ENCODE peak calls at places on chromosomes 4 and X, in ten cellular contexts. M is kidney tubule cell; N is GM03348; K is central memory CD4-positive, alpha-beta T cell; T is transverse colon; A is left lobe of liver; Y is right lobe of liver; B is stimulated activated CD4-positive, alpha-beta T cell treated with anti-CD3 and anti-CD28 coated beads, Interleukin-1b, Interleukin-23, amount 100 ng/mL, for 1 hour; X is glomerular endothelial cell; O is GM19239. F is an unnamed sample.

GRCh38 chrX:108148524-108148923 is 56.9 kb downstream of the ATG4A start:
- DNase-seq in M (no peak), B (no peak), O (no peak), N (no peak), T (no peak), A (no peak), K (no peak), X (no peak), Y (no peak), F (no peak)

GRCh38 chr4:113961322-113961698 is 18.1 kb downstream of the ARSJ start:
- DNase-seq in K (no peak), X (no peak), A (no peak), N (no peak), B (no peak), M (no peak), O (no peak), Y (no peak), T (no peak), F (no peak)

GRCh38 chr4:160510925-160511324 is 1408.0 kb downstream of the RAPGEF2 start:
- DNase-seq in T (no peak), K (no peak), Y (no peak), X (no peak), N (no peak), A (no peak), M (peak), O (no peak), B (no peak), F (no peak)

GRCh38 chrX:54473993-54474859 is 21.8 kb downstream of the FGD1 start:
- DNase-seq in M (peak), X (no peak), N (no peak), T (no peak), B (no peak), A (no peak), O (no peak), K (no peak), Y (no peak), F (no peak)

GRCh38 chr4:129545599-129546278 is 449.8 kb downstream of the C4orf33 start:
- DNase-seq in X (peak), N (no peak), M (peak), B (no peak), A (peak), O (no peak), T (peak), Y (peak), K (no peak), F (peak)

GRCh38 chr4:151599876-151600275 is 160.9 kb downstream of the GATB start:
- DNase-seq in T (no peak), B (no peak), M (no peak), N (no peak), Y (no peak), X (no peak), K (no peak), A (no peak), O (no peak), F (no peak)

GRCh38 chr4:41120297-41121217 is 93.8 kb downstream of the APBB2 start:
- DNase-seq in T (peak), N (peak), Y (peak), M (peak), B (no peak), X (no peak), O (no peak), A (peak), K (no peak), F (peak)

GRCh38 chrX:117628381-117628780 is 488.2 kb downstream of the KLHL13 start:
- DNase-seq in M (no peak), B (no peak), X (no peak), O (no peak), Y (no peak), A (no peak), K (no peak), N (no peak), T (no peak), F (no peak)

GRCh38 chr4:109559625-109559982 is 442 bp upstream of the MCUB start:
- DNase-seq in N (peak), A (no peak), Y (peak), K (no peak), O (peak), B (peak), X (no peak), M (no peak), T (peak), F (no peak)

GRCh38 chrX:2501246-2502102 is 698 bp upstream of the DHRSX start:
- DNase-seq in B (no peak), M (no peak), O (no peak), K (no peak), N (no peak), Y (peak), A (no peak), X (no peak), T (no peak), F (no peak)

GRCh38 chr4:113732923-113733527 is 28.5 kb downstream of the CAMK2D start:
- DNase-seq in B (no peak), T (no peak), A (no peak), X (no peak), O (no peak), K (no peak), M (no peak), Y (no peak), N (no peak), F (no peak)

GRCh38 chrX:21638311-21638710 is 19.8 kb downstream of the KLHL34 start:
- DNase-seq in B (no peak), Y (no peak), N (peak), T (no peak), O (no peak), A (no peak), X (no peak), M (peak), K (no peak), F (no peak)

GRCh38 chr4:127868196-127868595 is 12.5 kb upstream of the PLK4 start:
- DNase-seq in A (no peak), T (no peak), B (no peak), X (no peak), K (no peak), N (no peak), Y (no peak), O (no peak), M (no peak), F (no peak)

GRCh38 chr4:1065732-1066131 is 47.6 kb downstream of the RNF212 start:
- DNase-seq in O (no peak), A (no peak), T (no peak), M (no peak), K (no peak), Y (no peak), X (no peak), N (no peak), B (no peak), F (no peak)

GRCh38 chr4:182190306-182190705 is 52.9 kb upstream of the TENM3 start:
- DNase-seq in B (no peak), Y (no peak), N (no peak), X (no peak), T (no peak), A (no peak), K (no peak), M (no peak), O (no peak), F (no peak)

GRCh38 chrX:136205882-136206281 is 45.3 kb downstream of the MAP7D3 start:
- DNase-seq in B (no peak), M (no peak), A (no peak), Y (no peak), K (no peak), T (no peak), N (no peak), O (no peak), X (no peak), F (no peak)

GRCh38 chr4:127555106-127555505 is 77.7 kb upstream of the INTU start:
- DNase-seq in X (no peak), K (no peak), Y (no peak), A (no peak), T (no peak), B (no peak), N (no peak), M (peak), O (no peak), F (no peak)

GRCh38 chr4:16264798-16265197 is 38.5 kb upstream of the TAPT1 start:
- DNase-seq in X (peak), M (peak), O (peak), A (no peak), B (no peak), N (peak), K (peak), Y (no peak), T (no peak), F (no peak)

GRCh38 chr4:7771056-7771455 is 168.6 kb downstream of the AFAP1 start:
- DNase-seq in A (no peak), Y (no peak), O (no peak), N (no peak), T (no peak), B (no peak), X (no peak), M (no peak), K (peak), F (no peak)

GRCh38 chr4:139142980-139143379 is 34.0 kb downstream of the ELF2 start:
- DNase-seq in M (no peak), K (no peak), B (no peak), N (no peak), A (no peak), X (no peak), Y (no peak), O (no peak), T (no peak), F (no peak)

GRCh38 chr4:106316773-106317409 is 541 bp downstream of the AIMP1 start:
- DNase-seq in B (no peak), A (no peak), K (peak), T (no peak), X (no peak), M (peak), O (no peak), Y (no peak), N (no peak), F (no peak)

GRCh38 chrX:21944136-21944615 is 3.7 kb downstream of the SMS start:
- DNase-seq in K (no peak), X (no peak), O (no peak), Y (no peak), M (no peak), T (no peak), N (peak), A (no peak), B (no peak), F (no peak)

GRCh38 chr4:99506781-99507180 is 4.0 kb upstream of the C4orf17 start:
- DNase-seq in K (no peak), M (peak), A (no peak), B (no peak), T (no peak), Y (no peak), N (no peak), X (no peak), O (no peak), F (no peak)

GRCh38 chr4:150886597-150886996 is 128.5 kb downstream of the LRBA start:
- DNase-seq in B (no peak), O (no peak), T (no peak), M (no peak), X (no peak), N (peak), A (no peak), Y (no peak), K (no peak), F (no peak)

GRCh38 chr4:43282534-43282933 is 390.0 kb downstream of the GRXCR1 start:
- DNase-seq in X (no peak), O (no peak), M (no peak), B (no peak), T (no peak), A (no peak), K (no peak), Y (no peak), N (no peak), F (no peak)

F was measured in thoracic aorta.